ENCODE peak calls at places on chromosomes 4 and X, in seven cellular contexts. X is adipocyte; L is NCI-H2029 treated with DMSO at 0.1 percent for 48 hours; V is C1 segment of cervical spinal cord; N is stimulated activated CD8-positive, alpha-beta memory T cell treated with anti-CD3 and anti-CD28 coated beads, Interleukin-12 subunit alpha, Interleukin-12 subunit beta, amount 100 ng/mL, for 1 hour; D is ELR; Y is endothelial cell. J is an unnamed sample.

GRCh38 chr4:3690576-3691152 is 75.5 kb upstream of the ADRA2C start:
- DNase-seq in X (no peak), L (no peak), V (no peak), N (no peak), D (no peak), Y (no peak), J (no peak)

GRCh38 chr4:64584981-64585557 is 175.8 kb upstream of the TECRL start:
- DNase-seq in X (peak), L (peak), V (no peak), N (no peak), D (peak), Y (peak), J (no peak)

GRCh38 chr4:170652571-170652970 is 562.8 kb upstream of the AADAT start:
- DNase-seq in X (peak), L (no peak), V (no peak), N (no peak), D (no peak), Y (no peak), J (no peak)

GRCh38 chrX:22855693-22856092 is 144.1 kb upstream of the DDX53 start:
- DNase-seq in X (no peak), L (no peak), V (no peak), N (no peak), D (no peak), Y (no peak), J (no peak)

GRCh38 chr4:72094054-72094780 is 62.4 kb downstream of the NPFFR2 start:
- DNase-seq in X (no peak), L (peak), V (no peak), N (no peak), D (no peak), Y (no peak), J (no peak)

GRCh38 chrX:149145845-149146285 is 359.2 kb downstream of the IDS start:
- DNase-seq in X (no peak), L (no peak), V (no peak), N (no peak), D (no peak), Y (no peak), J (no peak)

GRCh38 chrX:56569378-56570061 is 6.1 kb downstream of the UBQLN2 start:
- DNase-seq in X (no peak), L (no peak), V (no peak), N (no peak), D (no peak), Y (no peak), J (no peak)

GRCh38 chrX:68647156-68647957 is at the start of gene STARD8:
- DNase-seq in X (peak), L (no peak), V (no peak), N (no peak), D (peak), Y (peak), J (peak)

GRCh38 chr4:122625156-122625555 is 4.3 kb upstream of the IL21 start:
- DNase-seq in X (peak), L (no peak), V (no peak), N (no peak), D (no peak), Y (no peak), J (no peak)

GRCh38 chr4:2977116-2978097 is 14.0 kb downstream of the GRK4 start:
- DNase-seq in X (peak), L (no peak), V (no peak), N (no peak), D (peak), Y (no peak), J (no peak)

GRCh38 chrX:69539437-69539836 is 35.3 kb downstream of the NALF2 start:
- DNase-seq in X (no peak), L (no peak), V (no peak), N (no peak), D (no peak), Y (no peak), J (no peak)

GRCh38 chrX:2608638-2609430 is 82.3 kb upstream of the CD99 start:
- DNase-seq in X (peak), L (no peak), V (no peak), N (peak), D (peak), Y (peak), J (peak)

GRCh38 chrX:13219990-13220764 is 99.7 kb downstream of the ATXN3L start:
- DNase-seq in X (peak), L (no peak), V (no peak), N (no peak), D (no peak), Y (no peak), J (no peak)

GRCh38 chrX:1244164-1245076 is 24.2 kb upstream of the CSF2RA start:
- DNase-seq in X (no peak), L (no peak), V (no peak), N (no peak), D (no peak), Y (no peak), J (no peak)

GRCh38 chr4:35063171-35063570 is 1181.1 kb downstream of the ARAP2 start:
- DNase-seq in X (no peak), L (no peak), V (no peak), N (no peak), D (no peak), Y (no peak), J (no peak)

GRCh38 chr4:174794706-174795105 is 34.3 kb downstream of the GLRA3 start:
- DNase-seq in X (no peak), L (no peak), V (no peak), N (no peak), D (peak), Y (no peak), J (no peak)

GRCh38 chr4:104064650-104065577 is 345.1 kb upstream of the TACR3 start:
- DNase-seq in X (peak), L (peak), V (peak), N (no peak), D (peak), Y (peak), J (peak)

J was measured in tibial nerve.